ENCODE peak calls at places on chromosomes 1 and 21, in seven cellular contexts. Z, E, Q, J, L, B and N are unnamed samples.

GRCh38 chr1:241440904-241441303 is 78.7 kb downstream of the FH start:
- DNase-seq in Z (no peak), E (no peak), Q (peak), J (no peak), L (no peak), B (no peak), N (no peak)

GRCh38 chr1:154855186-154855585 is 14.9 kb downstream of the KCNN3 start:
- DNase-seq in Z (no peak), E (no peak), Q (peak), J (no peak), L (no peak), B (no peak), N (no peak)

GRCh38 chr1:201020647-201021332 is 2.7 kb downstream of the KIF21B start:
- DNase-seq in Z (no peak), E (peak), Q (peak), J (peak), L (no peak), B (peak), N (no peak)

GRCh38 chr1:108590436-108590835 is 30.5 kb downstream of the EEIG2 start:
- DNase-seq in Z (no peak), E (no peak), Q (peak), J (peak), L (no peak), B (no peak), N (no peak)

GRCh38 chr1:3695326-3696217 is 43.3 kb downstream of the TP73 start:
- DNase-seq in Z (no peak), E (no peak), Q (peak), J (peak), L (no peak), B (peak), N (no peak)

GRCh38 chr21:28294046-28294445 is 698.6 kb downstream of the LTN1 start:
- DNase-seq in Z (no peak), E (no peak), Q (peak), J (peak), L (no peak), B (no peak), N (no peak)

GRCh38 chr1:58264462-58264861 is 282.1 kb downstream of the OMA1 start:
- DNase-seq in Z (no peak), E (no peak), Q (no peak), J (peak), L (no peak), B (no peak), N (no peak)

GRCh38 chr21:16563795-16564194 is 834.0 kb downstream of the USP25 start:
- DNase-seq in Z (no peak), E (no peak), Q (peak), J (peak), L (no peak), B (no peak), N (no peak)

GRCh38 chr1:221907531-221907930 is 165.6 kb upstream of the DUSP10 start:
- DNase-seq in Z (no peak), E (no peak), Q (no peak), J (no peak), L (no peak), B (no peak), N (no peak)

GRCh38 chr1:23664837-23665795 is 26.5 kb upstream of the RPL11 start:
- DNase-seq in Z (no peak), E (peak), Q (peak), J (peak), L (no peak), B (peak), N (no peak)

GRCh38 chr1:243846761-243847160 is 3.3 kb downstream of the AKT3 start:
- DNase-seq in Z (no peak), E (no peak), Q (no peak), J (no peak), L (no peak), B (no peak), N (no peak)

GRCh38 chr1:200714504-200715187 is 24.0 kb upstream of the CAMSAP2 start:
- DNase-seq in Z (no peak), E (no peak), Q (no peak), J (no peak), L (no peak), B (no peak), N (no peak)

GRCh38 chr1:7630378-7630777 is 140.7 kb upstream of the VAMP3 start:
- DNase-seq in Z (no peak), E (no peak), Q (no peak), J (no peak), L (no peak), B (no peak), N (no peak)

GRCh38 chr1:106620521-106620954 is 435.9 kb upstream of the PRMT6 start:
- DNase-seq in Z (no peak), E (no peak), Q (peak), J (peak), L (no peak), B (no peak), N (peak)

GRCh38 chr21:29334717-29335428 is 36.2 kb downstream of the BACH1 start:
- DNase-seq in Z (no peak), E (peak), Q (peak), J (peak), L (no peak), B (no peak), N (no peak)

GRCh38 chr1:85957760-85958159 is 198.8 kb downstream of the COL24A1 start:
- DNase-seq in Z (no peak), E (no peak), Q (no peak), J (no peak), L (no peak), B (peak), N (no peak)

GRCh38 chr1:203760506-203760905 is 4.5 kb upstream of the LAX1 start:
- DNase-seq in Z (no peak), E (no peak), Q (no peak), J (no peak), L (no peak), B (no peak), N (no peak)

GRCh38 chr21:37688952-37689659 is 227.2 kb downstream of the KCNJ6 start:
- DNase-seq in Z (no peak), E (no peak), Q (no peak), J (no peak), L (no peak), B (no peak), N (no peak)

GRCh38 chr1:41891403-41891896 is 27.3 kb downstream of the HIVEP3 start:
- DNase-seq in Z (no peak), E (peak), Q (peak), J (peak), L (peak), B (peak), N (no peak)

GRCh38 chr1:44293761-44294315 is 61.2 kb downstream of the ERI3 start:
- DNase-seq in Z (no peak), E (no peak), Q (no peak), J (no peak), L (peak), B (no peak), N (no peak)

GRCh38 chr1:25703671-25704637 is 87.4 kb downstream of the MAN1C1 start:
- DNase-seq in Z (no peak), E (peak), Q (no peak), J (no peak), L (no peak), B (peak), N (no peak)

GRCh38 chr21:45830221-45830640 is 151.3 kb upstream of the COL6A1 start:
- DNase-seq in Z (no peak), E (no peak), Q (no peak), J (no peak), L (peak), B (no peak), N (peak)

GRCh38 chr1:46464013-46464548 is 25.6 kb upstream of the DMBX1 start:
- DNase-seq in Z (no peak), E (no peak), Q (no peak), J (no peak), L (no peak), B (no peak), N (no peak)

GRCh38 chr1:225508538-225509375 is 80.9 kb upstream of the LBR start:
- DNase-seq in Z (no peak), E (no peak), Q (peak), J (peak), L (peak), B (no peak), N (no peak)

GRCh38 chr1:47934243-47934805 is 62.9 kb downstream of the TRABD2B start:
- DNase-seq in Z (no peak), E (no peak), Q (no peak), J (peak), L (no peak), B (no peak), N (no peak)

GRCh38 chr1:65214340-65215027 is 66.5 kb downstream of the AK4 start:
- DNase-seq in Z (no peak), E (no peak), Q (no peak), J (no peak), L (no peak), B (no peak), N (no peak)

GRCh38 chr1:244674446-244674845 is 21.5 kb downstream of the DESI2 start:
- DNase-seq in Z (no peak), E (no peak), Q (peak), J (no peak), L (no peak), B (no peak), N (no peak)

GRCh38 chr1:248841702-248842395 is 3.8 kb downstream of the ZNF672 start:
- DNase-seq in Z (no peak), E (peak), Q (peak), J (peak), L (no peak), B (peak), N (no peak)

GRCh38 chr1:214002060-214002459 is 14.3 kb downstream of the PROX1 start:
- DNase-seq in Z (no peak), E (no peak), Q (no peak), J (no peak), L (peak), B (no peak), N (no peak)

GRCh38 chr1:31703431-31704260 is at the start of gene COL16A1:
- DNase-seq in Z (peak), E (no peak), Q (peak), J (peak), L (peak), B (no peak), N (no peak)

GRCh38 chr21:42942244-42942643 is 16.8 kb upstream of the ERVH48-1 start:
- DNase-seq in Z (no peak), E (no peak), Q (no peak), J (no peak), L (no peak), B (no peak), N (no peak)

GRCh38 chr1:180633092-180634045 is 1.5 kb downstream of the XPR1 start:
- DNase-seq in Z (no peak), E (no peak), Q (peak), J (peak), L (no peak), B (no peak), N (no peak)

GRCh38 chr1:40224040-40224439 is 23.7 kb upstream of the TMCO2 start:
- DNase-seq in Z (no peak), E (no peak), Q (no peak), J (no peak), L (no peak), B (no peak), N (no peak)

GRCh38 chr1:101410048-101410878 is 173.4 kb downstream of the S1PR1 start:
- DNase-seq in Z (no peak), E (no peak), Q (no peak), J (no peak), L (no peak), B (no peak), N (no peak)

GRCh38 chr1:223421676-223422075 is 28.5 kb downstream of the CCDC185 start:
- DNase-seq in Z (no peak), E (no peak), Q (no peak), J (no peak), L (no peak), B (no peak), N (no peak)